ENCODE peak calls at places on chromosome 17, in five cellular contexts. Y is IMR-90, I is suprapubic skin, S is sigmoid colon, F is lower leg skin. O is an unnamed sample.

GRCh38 chr17:47235506-47235905 is 18.1 kb upstream of the ITGB3 start:
- DNase-seq in S (no peak), I (no peak), Y (no peak), F (no peak), O (no peak)

GRCh38 chr17:12727076-12727750 is 61.5 kb downstream of the MYOCD start:
- DNase-seq in S (no peak), F (no peak), I (no peak), Y (peak), O (no peak)

GRCh38 chr17:3961564-3962047 is 2.6 kb downstream of the ATP2A3 start:
- DNase-seq in Y (no peak), I (no peak), F (no peak), S (no peak), O (no peak)

GRCh38 chr17:16439303-16439791 is 24.0 kb downstream of the TRPV2 start:
- DNase-seq in Y (no peak), S (no peak), F (no peak), I (no peak), O (no peak)

GRCh38 chr17:51164911-51165679 is 1.1 kb upstream of the NME2 start:
- DNase-seq in Y (no peak), S (no peak), I (peak), F (peak), O (no peak)

GRCh38 chr17:80861892-80862291 is 129.7 kb upstream of the CHMP6 start:
- DNase-seq in F (no peak), Y (peak), S (peak), I (no peak), O (no peak)

GRCh38 chr17:48878920-48879898 is 13.4 kb upstream of the ATP5MC1 start:
- DNase-seq in F (peak), I (no peak), Y (peak), S (no peak), O (peak)

GRCh38 chr17:41428591-41429326 is 4.4 kb upstream of the KRT37 start:
- DNase-seq in I (no peak), S (no peak), F (no peak), Y (no peak), O (no peak)

GRCh38 chr17:57902117-57902799 is 52.4 kb upstream of the MRPS23 start:
- DNase-seq in S (no peak), F (no peak), Y (no peak), I (no peak), O (no peak)

GRCh38 chr17:22694362-22695227 is 1002.3 kb downstream of the KCNJ18 start:
- DNase-seq in I (no peak), Y (no peak), F (no peak), S (no peak), O (no peak)

GRCh38 chr17:22128723-22129122 is 436.4 kb downstream of the KCNJ18 start:
- DNase-seq in Y (no peak), S (no peak), F (no peak), I (no peak), O (no peak)

GRCh38 chr17:62791235-62792121 is 16.6 kb downstream of the MARCHF10 start:
- DNase-seq in Y (peak), S (no peak), I (no peak), F (peak), O (no peak)

GRCh38 chr17:39955726-39956225 is 7.0 kb upstream of the GSDMA start:
- DNase-seq in Y (no peak), I (no peak), S (no peak), F (no peak), O (no peak)

GRCh38 chr17:59762826-59763374 is 55.4 kb downstream of the VMP1 start:
- DNase-seq in F (no peak), S (no peak), I (no peak), Y (no peak), O (no peak)
- TF ChIP-seq POLR2A in F (no peak), S (no peak), I (no peak), Y (no peak), O (no peak)

DNA sequence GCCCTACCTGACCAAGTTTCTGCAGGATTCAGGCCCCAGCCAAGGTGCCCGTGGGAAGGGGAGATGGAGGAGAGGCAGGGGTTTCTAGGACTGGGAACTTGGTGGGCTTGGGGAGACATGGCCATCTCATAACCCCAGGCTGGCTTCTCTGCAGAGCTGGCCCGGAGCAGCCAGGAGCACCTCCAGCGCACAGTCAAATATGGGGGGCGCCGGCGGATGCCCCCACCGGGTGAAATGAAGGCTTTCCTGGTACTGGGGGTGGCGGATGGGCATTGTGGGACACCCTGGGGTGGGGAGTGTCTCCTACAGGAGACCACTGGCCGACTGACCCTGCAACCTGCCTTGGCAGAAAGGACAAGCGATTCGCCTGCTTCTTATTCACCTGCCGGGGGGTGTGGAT is 9.2 kb upstream of the SMIM5 start:
- DNase-seq in Y (no peak), F (no peak), S (no peak), I (no peak), O (no peak)
- TF ChIP-seq POLR2A in Y (no peak), F (no peak), S (no peak), I (no peak), O (no peak)

DNA sequence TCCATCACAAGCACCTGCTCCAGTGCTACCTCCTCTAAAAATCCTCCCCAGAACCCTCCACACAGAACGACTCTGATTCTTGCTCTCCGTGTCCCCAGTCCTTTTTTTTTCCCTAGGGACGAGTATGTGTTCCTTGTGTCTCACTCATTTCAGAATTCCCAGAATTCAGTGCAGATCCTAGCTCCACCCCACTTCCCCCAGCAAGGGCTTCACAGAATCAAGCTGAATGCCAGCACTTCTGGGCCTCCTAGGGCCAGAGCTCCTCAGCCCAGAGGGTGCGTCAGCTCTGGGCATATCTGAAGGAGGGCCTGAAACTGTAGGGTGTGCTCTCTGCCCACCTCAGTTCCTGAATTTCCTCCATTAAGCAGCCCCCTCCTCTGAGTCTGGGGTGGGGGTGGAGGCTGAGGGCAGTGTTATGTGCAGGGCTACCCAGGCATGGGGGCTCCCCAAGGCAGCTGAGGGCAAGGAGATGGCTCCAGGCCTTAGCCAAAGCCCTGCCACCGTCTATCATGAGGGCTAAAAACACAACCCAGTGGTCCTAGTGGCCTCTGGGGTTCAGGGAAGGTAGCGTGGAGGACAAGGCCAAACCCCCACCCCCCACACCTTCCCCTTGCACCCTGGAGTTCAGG is 6.5 kb downstream of the UNC119 start:
- DNase-seq in S (no peak), Y (no peak), F (no peak), I (no peak), O (peak)
- TF ChIP-seq POLR2A in S (no peak), Y (no peak), F (no peak), I (no peak), O (no peak)

GRCh38 chr17:42518046-42518754 is 17.8 kb upstream of the NAGLU start:
- DNase-seq in I (peak), F (peak), Y (peak), S (peak), O (peak)
- TF ChIP-seq POLR2A in I (no peak), F (no peak), Y (peak), S (peak), O (no peak)